ENCODE peak calls at places on chromosomes 3 and 15, in four cellular contexts. B is GM23248, J is SK-N-MC, O is adrenal gland. X is an unnamed sample.

GRCh38 chr15:78038585-78039247 is 38.8 kb downstream of the TBC1D2B start:
- DNase-seq in B (no peak), J (no peak), O (no peak), X (no peak)

GRCh38 chr3:141227752-141228151 is 3.9 kb upstream of the PXYLP1 start:
- DNase-seq in B (peak), J (peak), O (no peak), X (peak)

GRCh38 chr3:113531826-113532697 is at the start of gene SIDT1:
- DNase-seq in B (peak), J (no peak), O (peak), X (peak)

GRCh38 chr3:119434703-119435102 is 28.7 kb downstream of the TMEM39A start:
- DNase-seq in B (no peak), J (no peak), O (no peak), X (no peak)

GRCh38 chr3:76405196-76405595 is 619.8 kb upstream of the ZNF717 start:
- DNase-seq in B (peak), J (no peak), O (no peak), X (no peak)

GRCh38 chr3:120381503-120381902 is 32.3 kb upstream of the LRRC58 start:
- DNase-seq in B (no peak), J (no peak), O (no peak), X (no peak)

GRCh38 chr15:91603681-91604080 is 249.8 kb upstream of the SLCO3A1 start:
- DNase-seq in B (peak), J (no peak), O (no peak), X (no peak)

GRCh38 chr3:152051501-152052404 is 178.3 kb downstream of the SUCNR1 start:
- DNase-seq in B (peak), J (no peak), O (no peak), X (peak)

GRCh38 chr15:68412218-68412617 is 19.7 kb downstream of the ITGA11 start:
- DNase-seq in B (no peak), J (no peak), O (no peak), X (no peak)

GRCh38 chr15:29102911-29103824 is 166.5 kb downstream of the NSMCE3 start:
- DNase-seq in B (peak), J (no peak), O (no peak), X (no peak)

GRCh38 chr3:10198761-10199688 is 34.3 kb downstream of the IRAK2 start:
- DNase-seq in B (peak), J (no peak), O (no peak), X (no peak)

GRCh38 chr3:129486057-129487035 is 42.1 kb upstream of the RHO start:
- DNase-seq in B (peak), J (no peak), O (no peak), X (peak)

GRCh38 chr3:161560006-161560637 is 63.5 kb downstream of the OTOL1 start:
- DNase-seq in B (peak), J (peak), O (peak), X (peak)

GRCh38 chr3:52140000-52140399 is 14.2 kb downstream of the POC1A start:
- DNase-seq in B (no peak), J (no peak), O (no peak), X (no peak)

GRCh38 chr3:57169872-57170623 is 4.9 kb upstream of the IL17RD start:
- DNase-seq in B (peak), J (no peak), O (peak), X (peak)

GRCh38 chr3:48478631-48479555 is 25.1 kb downstream of the SHISA5 start:
- DNase-seq in B (no peak), J (no peak), O (peak), X (no peak)

GRCh38 chr3:12483364-12483763 is 916 bp upstream of the TSEN2 start:
- DNase-seq in B (peak), J (no peak), O (no peak), X (peak)

DNA sequence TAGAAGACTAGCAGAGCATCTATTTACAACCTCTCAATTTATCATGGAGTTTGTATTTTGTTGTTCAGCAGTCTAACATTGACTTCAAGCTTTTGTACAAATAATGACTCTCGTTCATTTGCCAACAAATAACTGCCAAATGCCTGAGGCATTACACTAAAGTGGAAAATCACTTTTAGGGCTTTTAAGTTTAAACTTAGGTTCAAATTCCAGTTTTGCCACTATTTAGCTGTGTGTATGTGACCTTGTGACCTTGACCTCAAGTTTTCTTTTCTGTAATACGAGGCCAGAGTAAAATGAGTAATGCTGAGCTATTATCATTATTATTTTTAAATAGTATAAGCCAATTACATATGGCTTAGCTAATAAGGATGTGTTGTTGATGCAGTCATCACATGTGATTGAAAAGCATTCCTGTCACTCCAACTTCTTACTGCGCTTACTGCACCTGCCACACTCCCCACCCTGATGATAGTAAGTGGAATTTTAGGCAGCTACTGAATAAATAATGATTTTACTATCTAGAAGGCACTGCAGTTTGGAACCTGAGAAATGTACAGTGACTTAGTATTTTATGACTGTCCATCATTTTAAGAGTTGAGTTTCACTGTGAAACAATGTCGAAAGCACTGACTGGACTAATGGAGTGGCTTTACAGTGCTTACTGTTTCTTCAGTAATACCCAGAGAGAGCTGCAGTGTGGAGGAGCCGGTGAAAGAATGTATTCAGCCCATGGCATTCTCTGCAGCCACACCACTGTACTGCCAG is 16.3 kb downstream of the ARL8B start:
- DNase-seq in B (peak), J (no peak), O (no peak), X (peak)
- H3K27ac ChIP-seq in B (peak), J (no peak), O (peak), X (peak)

GRCh38 chr3:186953011-186953487 is 22.7 kb downstream of the ST6GAL1 start:
- DNase-seq in B (peak), J (no peak), O (no peak), X (no peak)
- H3K27ac ChIP-seq in B (no peak), J (no peak), O (no peak), X (peak)

GRCh38 chr3:89586256-89586655 is 478.8 kb downstream of the EPHA3 start:
- DNase-seq in B (no peak), J (no peak), O (no peak), X (no peak)
- H3K27ac ChIP-seq in B (no peak), J (no peak), O (no peak), X (no peak)

GRCh38 chr15:80662756-80663553 is 32.2 kb upstream of the ABHD17C start:
- DNase-seq in B (no peak), J (no peak), O (no peak), X (no peak)
- H3K27ac ChIP-seq in B (no peak), J (no peak), O (no peak), X (no peak)

X was measured in cardiac muscle cell.